ENCODE peak calls at places on chromosomes 4 and X, in six cellular contexts. I is neuronal stem cell, R is trophoblast cell, J is mesendoderm, M is IMR-90, E is H1. A is an unnamed sample.

GRCh38 chrX:54921427-54922021 is 900 bp downstream of the TRO start:
- DNase-seq in I (peak), R (peak), J (peak), M (peak), E (peak), A (peak)

GRCh38 chr4:7928711-7929505 is 10.8 kb downstream of the AFAP1 start:
- DNase-seq in I (no peak), R (no peak), J (no peak), M (no peak), E (no peak), A (peak)

GRCh38 chr4:55398966-55399365 is 3.2 kb downstream of the TMEM165 start:
- DNase-seq in I (no peak), R (no peak), J (no peak), M (peak), E (no peak), A (peak)

GRCh38 chr4:84697159-84697558 is 114.2 kb downstream of the CDS1 start:
- DNase-seq in I (no peak), R (peak), J (no peak), M (no peak), E (no peak), A (no peak)

GRCh38 chr4:15737255-15737654 is 34.4 kb downstream of the BST1 start:
- DNase-seq in I (no peak), R (no peak), J (no peak), M (no peak), E (no peak), A (no peak)

GRCh38 chr4:2077537-2078460 is 18.7 kb downstream of the NAT8L start:
- DNase-seq in I (no peak), R (no peak), J (no peak), M (no peak), E (no peak), A (no peak)

GRCh38 chrX:97683256-97683655 is 799.5 kb downstream of the RPA4 start:
- DNase-seq in I (no peak), R (no peak), J (no peak), M (no peak), E (no peak), A (no peak)

GRCh38 chr4:187827631-187828030 is 167.9 kb upstream of the ZFP42 start:
- DNase-seq in I (no peak), R (no peak), J (no peak), M (peak), E (no peak), A (no peak)

GRCh38 chr4:41963105-41963504 is 18.5 kb upstream of the DCAF4L1 start:
- DNase-seq in I (no peak), R (peak), J (peak), M (peak), E (no peak), A (peak)

GRCh38 chrX:28349888-28350287 is 237.4 kb upstream of the IL1RAPL1 start:
- DNase-seq in I (no peak), R (no peak), J (no peak), M (no peak), E (no peak), A (no peak)

GRCh38 chrX:20954014-20954413 is 420.2 kb upstream of the CNKSR2 start:
- DNase-seq in I (no peak), R (no peak), J (no peak), M (no peak), E (no peak), A (no peak)

GRCh38 chrX:2401201-2401589 is 99.6 kb downstream of the DHRSX start:
- DNase-seq in I (peak), R (no peak), J (no peak), M (no peak), E (no peak), A (no peak)

GRCh38 chrX:122091571-122091970 is 1044.2 kb downstream of the GLUD2 start:
- DNase-seq in I (no peak), R (no peak), J (no peak), M (no peak), E (no peak), A (no peak)

GRCh38 chr4:23036921-23037495 is 344.3 kb downstream of the GBA3 start:
- DNase-seq in I (no peak), R (peak), J (no peak), M (no peak), E (no peak), A (no peak)

GRCh38 chr4:189090174-189090814 is 850.4 kb upstream of the FRG1 start:
- DNase-seq in I (peak), R (no peak), J (peak), M (peak), E (no peak), A (peak)

GRCh38 chr4:105765690-105766407 is 57.3 kb downstream of the GSTCD start:
- DNase-seq in I (no peak), R (peak), J (peak), M (peak), E (peak), A (peak)

GRCh38 chrX:108091878-108092291 is 307 bp downstream of the ATG4A start:
- DNase-seq in I (no peak), R (no peak), J (no peak), M (no peak), E (no peak), A (peak)

GRCh38 chr4:105543881-105544280 is 8.5 kb upstream of the ARHGEF38 start:
- DNase-seq in I (no peak), R (no peak), J (no peak), M (no peak), E (no peak), A (no peak)

GRCh38 chr4:73259552-73260140 is 1.0 kb upstream of the ANKRD17 start:
- DNase-seq in I (no peak), R (peak), J (no peak), M (no peak), E (no peak), A (no peak)

GRCh38 chr4:52685316-52685715 is 26.2 kb upstream of the USP46 start:
- DNase-seq in I (no peak), R (no peak), J (no peak), M (no peak), E (no peak), A (no peak)

GRCh38 chr4:156968479-156968984 is 3.1 kb downstream of the PDGFC start:
- DNase-seq in I (peak), R (peak), J (peak), M (peak), E (no peak), A (peak)

GRCh38 chr4:20544645-20545044 is 155.6 kb upstream of the PACRGL start:
- DNase-seq in I (peak), R (peak), J (peak), M (peak), E (no peak), A (peak)

GRCh38 chr4:54005475-54005874 is 58.9 kb downstream of the CHIC2 start:
- DNase-seq in I (no peak), R (peak), J (no peak), M (peak), E (no peak), A (peak)

GRCh38 chrX:22121161-22121560 is 89.0 kb downstream of the PHEX start:
- DNase-seq in I (no peak), R (peak), J (no peak), M (no peak), E (no peak), A (no peak)

GRCh38 chr4:156778606-156779005 is 193.0 kb downstream of the PDGFC start:
- DNase-seq in I (no peak), R (peak), J (no peak), M (peak), E (no peak), A (peak)

GRCh38 chr4:97646997-97647396 is 496.3 kb downstream of the STPG2 start:
- DNase-seq in I (no peak), R (no peak), J (no peak), M (no peak), E (no peak), A (no peak)

GRCh38 chr4:2284934-2285664 is 23.2 kb upstream of the MXD4 start:
- DNase-seq in I (no peak), R (no peak), J (no peak), M (peak), E (no peak), A (peak)

GRCh38 chr4:29717658-29718057 is 1002.5 kb upstream of the PCDH7 start:
- DNase-seq in I (no peak), R (no peak), J (no peak), M (peak), E (no peak), A (peak)

DNA sequence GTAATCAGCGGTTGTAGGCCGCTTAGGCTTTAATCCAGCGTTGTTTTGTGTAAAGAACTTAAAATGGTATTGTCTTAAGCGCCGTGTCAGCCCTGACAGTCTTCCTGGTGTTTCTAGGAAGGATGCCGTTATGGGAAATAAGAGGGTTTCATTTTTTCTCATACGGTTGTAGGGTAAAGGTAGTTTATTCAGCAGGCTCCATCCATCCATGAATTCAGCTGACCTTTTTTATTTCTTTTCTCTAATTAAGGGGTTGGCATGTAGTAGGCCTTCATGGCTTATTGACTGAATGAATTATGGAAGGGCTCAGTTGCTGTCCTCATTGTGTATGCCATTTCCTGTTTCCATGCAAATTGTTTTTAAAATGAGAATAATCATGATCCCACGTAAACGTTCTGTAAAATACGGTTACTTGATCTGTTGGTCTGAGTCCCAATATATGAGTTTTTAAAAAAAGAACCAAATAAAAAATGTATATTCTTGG is 686 bp downstream of the OCIAD1 start:
- DNase-seq in I (no peak), R (no peak), J (no peak), M (peak), E (no peak), A (no peak)
- H2BK5ac ChIP-seq in I (peak), R (peak), J (peak), M (peak), E (peak), A (peak)

DNA sequence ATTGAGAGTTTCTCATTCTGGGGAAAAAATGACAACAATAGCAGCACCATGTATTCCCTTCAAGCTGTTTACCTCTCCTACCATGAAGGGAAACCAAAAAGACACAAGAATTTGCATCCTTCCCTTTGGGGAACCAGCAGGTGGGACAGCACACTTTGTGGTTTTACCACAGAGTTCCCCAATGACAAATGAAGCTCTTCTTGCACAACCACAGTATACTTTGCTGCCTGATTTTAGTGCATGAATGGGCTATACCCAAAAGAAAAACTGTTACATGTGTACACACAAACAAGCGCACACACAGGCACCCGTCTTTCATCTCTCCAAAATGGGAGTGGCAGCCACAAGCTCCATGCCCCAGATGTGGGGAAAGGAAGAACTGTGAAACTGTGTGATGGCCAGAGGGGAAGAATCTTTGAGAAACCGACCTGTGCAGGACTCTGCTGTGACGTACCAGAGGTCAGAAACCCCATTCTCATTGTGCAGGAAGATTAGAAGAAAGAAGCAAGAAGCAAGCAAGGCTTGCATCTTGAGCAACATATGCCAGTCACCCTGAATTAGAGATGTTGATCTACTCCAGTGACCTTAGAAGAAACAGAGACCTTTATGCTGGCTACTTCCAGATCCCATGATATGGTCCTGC is 2.7 kb upstream of the MAML3 start:
- DNase-seq in I (no peak), R (no peak), J (no peak), M (no peak), E (no peak), A (no peak)
- H3K4me3 ChIP-seq in I (no peak), R (no peak), J (no peak), M (no peak), E (no peak), A (no peak)

GRCh38 chrX:154398668-154399526 is 720 bp downstream of the RPL10 start:
- DNase-seq in I (no peak), R (peak), J (peak), M (peak), E (no peak), A (peak)
- H2BK5ac ChIP-seq in I (no peak), R (peak), J (no peak), M (peak), E (peak), A (peak)

DNA sequence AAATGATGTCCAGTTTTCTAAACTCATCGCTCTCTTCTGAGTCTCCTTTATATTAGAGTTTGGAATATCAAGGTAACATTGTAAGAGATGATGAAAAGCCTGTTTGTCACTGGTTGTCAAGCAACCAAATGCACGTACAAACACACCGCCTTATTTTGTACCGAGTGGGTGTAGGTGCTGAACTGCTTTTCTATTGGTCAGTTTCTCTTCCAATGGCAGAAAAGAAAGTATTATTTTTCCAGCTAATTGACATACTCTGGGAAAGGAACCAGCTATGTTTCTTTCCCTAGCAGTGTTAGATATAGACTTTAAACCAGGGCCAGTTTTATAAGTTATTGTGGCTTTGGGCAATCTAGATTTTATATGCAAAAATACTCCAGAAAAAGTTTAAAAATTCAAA is 6.6 kb upstream of the PPM1K start:
- DNase-seq in I (no peak), R (no peak), J (no peak), M (peak), E (no peak), A (no peak)
- H3K4me3 ChIP-seq in I (no peak), R (no peak), J (no peak), M (no peak), E (no peak), A (no peak)

DNA sequence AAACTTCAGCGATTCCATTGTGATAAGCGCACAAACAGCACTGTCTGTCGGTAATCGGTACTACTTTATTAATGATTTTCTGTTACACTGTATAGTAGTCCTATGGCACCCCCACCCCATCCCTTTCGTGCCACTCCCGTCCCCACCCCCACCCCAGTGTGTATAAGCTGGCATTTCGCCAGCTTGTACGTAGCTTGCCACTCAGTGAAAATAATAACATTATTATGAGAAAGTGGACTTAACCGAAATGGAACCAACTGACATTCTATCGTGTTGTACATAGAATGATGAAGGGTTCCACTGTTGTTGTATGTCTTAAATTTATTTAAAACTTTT is 4.8 kb downstream of the MID1IP1 start:
- DNase-seq in I (no peak), R (no peak), J (no peak), M (no peak), E (no peak), A (no peak)
- H2BK5ac ChIP-seq in I (no peak), R (no peak), J (no peak), M (peak), E (peak), A (no peak)

GRCh38 chrX:23785564-23785963 is 2.6 kb downstream of the SAT1 start:
- DNase-seq in I (no peak), R (peak), J (no peak), M (no peak), E (no peak), A (peak)
- H3K4me3 ChIP-seq in I (no peak), R (no peak), J (no peak), M (no peak), E (no peak), A (peak)

GRCh38 chr4:145937021-145937861 is 1.4 kb downstream of the ZNF827 start:
- DNase-seq in I (peak), R (peak), J (peak), M (peak), E (no peak), A (peak)

GRCh38 chr4:145937990-145938611 is 522 bp downstream of the ZNF827 start:
- DNase-seq in I (peak), R (peak), J (peak), M (peak), E (no peak), A (peak)

GRCh38 chr4:145939241-145939640 is 618 bp upstream of the ZNF827 start:
- DNase-seq in I (no peak), R (no peak), J (no peak), M (peak), E (no peak), A (peak)

GRCh38 chr4:145939856-145940255 is 1.2 kb upstream of the ZNF827 start:
- DNase-seq in I (no peak), R (no peak), J (no peak), M (peak), E (no peak), A (no peak)

GRCh38 chr4:145938618-145939177 is at the start of gene ZNF827:
- DNase-seq in I (peak), R (peak), J (peak), M (peak), E (no peak), A (peak)
- H2BK5ac ChIP-seq in I (peak), R (peak), J (peak), M (peak), E (peak), A (peak)